ENCODE peak calls at places on chromosomes 12 and 14, in six cellular contexts. W, N, Y, M, P and Z are unnamed samples.

GRCh38 chr14:61121293-61121897 is 140.3 kb downstream of the SLC38A6 start:
- DNase-seq in Y (no peak), P (no peak), M (no peak), W (no peak), N (no peak), Z (no peak)

GRCh38 chr12:123271182-123271491 is 519 bp downstream of the CDK2AP1 start:
- DNase-seq in P (no peak), Y (peak), M (peak), N (peak), W (peak), Z (no peak)

GRCh38 chr12:38392584-38393144 is 76.1 kb downstream of the ALG10B start:
- DNase-seq in N (no peak), W (peak), Y (no peak), M (no peak), P (no peak), Z (no peak)

GRCh38 chr14:74604157-74604556 is 7.9 kb downstream of the LTBP2 start:
- DNase-seq in P (no peak), W (no peak), M (no peak), Y (no peak), N (no peak), Z (no peak)

GRCh38 chr12:78473136-78473535 is 391.4 kb upstream of the SYT1 start:
- DNase-seq in M (peak), P (no peak), Y (no peak), N (no peak), W (no peak), Z (no peak)

GRCh38 chr12:99087278-99087677 is 442.2 kb downstream of the APAF1 start:
- DNase-seq in Y (no peak), M (peak), P (no peak), N (no peak), W (no peak), Z (no peak)

GRCh38 chr12:2195085-2195484 is 142.3 kb downstream of the CACNA1C start:
- DNase-seq in N (no peak), M (no peak), W (no peak), Y (no peak), P (no peak), Z (no peak)

GRCh38 chr12:91400249-91400648 is 217.6 kb upstream of the DCN start:
- DNase-seq in N (no peak), Y (no peak), P (no peak), W (no peak), M (no peak), Z (no peak)

GRCh38 chr12:92226036-92226661 is 80.5 kb upstream of the BTG1 start:
- DNase-seq in W (no peak), P (no peak), M (no peak), Y (no peak), N (no peak), Z (no peak)

GRCh38 chr14:24705840-24706239 is 71.8 kb upstream of the GZMB start:
- DNase-seq in N (no peak), M (no peak), Y (no peak), P (no peak), W (peak), Z (no peak)

GRCh38 chr14:81471062-81471461 is 62.6 kb downstream of the SEL1L start:
- DNase-seq in Y (no peak), W (no peak), N (no peak), P (no peak), M (no peak), Z (peak)

GRCh38 chr14:101223561-101224162 is 320.1 kb upstream of the RTL1 start:
- DNase-seq in P (no peak), W (no peak), M (no peak), Y (no peak), N (no peak), Z (no peak)

GRCh38 chr14:97058071-97058470 is 260.9 kb downstream of the VRK1 start:
- DNase-seq in Y (no peak), M (no peak), N (no peak), P (no peak), W (no peak), Z (no peak)